ENCODE peak calls at places on chromosomes 4 and X, in nine cellular contexts. A is transverse colon; F is lower lobe of right lung; G is CD8-positive, alpha-beta memory T cell; B is fibroblast of lung; O is effector memory CD4-positive, alpha-beta T cell; Z is pancreas; X is lower leg skin; C is choroid plexus epithelial cell. K is an unnamed sample.

GRCh38 chr4:125314676-125315570 is at the start of gene FAT4:
- DNase-seq in A (peak), F (peak), G (no peak), B (peak), O (no peak), Z (peak), X (peak), C (peak), K (peak)

GRCh38 chr4:98046665-98047064 is 96.6 kb downstream of the STPG2 start:
- DNase-seq in A (no peak), F (no peak), G (no peak), B (no peak), O (no peak), Z (no peak), X (no peak), C (no peak), K (no peak)

GRCh38 chrX:18353931-18354368 is 538 bp downstream of the SCML2 start:
- DNase-seq in A (peak), F (no peak), G (no peak), B (no peak), O (no peak), Z (no peak), X (no peak), C (no peak), K (no peak)

GRCh38 chr4:146957252-146957651 is 11.6 kb upstream of the TTC29 start:
- DNase-seq in A (no peak), F (no peak), G (no peak), B (peak), O (no peak), Z (no peak), X (no peak), C (peak), K (no peak)

GRCh38 chr4:793109-793861 is 32.6 kb downstream of the CPLX1 start:
- DNase-seq in A (no peak), F (peak), G (no peak), B (no peak), O (no peak), Z (no peak), X (no peak), C (no peak), K (no peak)

GRCh38 chr4:165199286-165199685 is 8.1 kb upstream of the KLHL2 start:
- DNase-seq in A (no peak), F (no peak), G (no peak), B (peak), O (no peak), Z (no peak), X (no peak), C (no peak), K (no peak)

GRCh38 chr4:10461091-10461849 is 4.0 kb upstream of the ZNF518B start:
- DNase-seq in A (peak), F (peak), G (peak), B (peak), O (peak), Z (peak), X (no peak), C (peak), K (no peak)

GRCh38 chr4:169849456-169849855 is 91.7 kb upstream of the HPF1 start:
- DNase-seq in A (no peak), F (no peak), G (no peak), B (no peak), O (no peak), Z (no peak), X (no peak), C (no peak), K (no peak)

GRCh38 chr4:22999419-22999818 is 306.7 kb downstream of the GBA3 start:
- DNase-seq in A (no peak), F (no peak), G (no peak), B (peak), O (no peak), Z (no peak), X (no peak), C (no peak), K (no peak)

GRCh38 chr4:96736352-96736889 is 896.5 kb downstream of the PDHA2 start:
- DNase-seq in A (no peak), F (no peak), G (no peak), B (peak), O (no peak), Z (no peak), X (no peak), C (peak), K (no peak)

GRCh38 chr4:87220094-87220831 is at the start of gene KLHL8:
- DNase-seq in A (peak), F (peak), G (peak), B (peak), O (peak), Z (peak), X (peak), C (peak), K (peak)

GRCh38 chr4:17013382-17014006 is 115.0 kb upstream of the LDB2 start:
- DNase-seq in A (no peak), F (no peak), G (no peak), B (peak), O (no peak), Z (no peak), X (no peak), C (peak), K (no peak)

GRCh38 chrX:82711432-82711831 is 796.7 kb upstream of the POU3F4 start:
- DNase-seq in A (no peak), F (no peak), G (no peak), B (peak), O (no peak), Z (no peak), X (no peak), C (no peak), K (no peak)

GRCh38 chr4:47642985-47643745 is 158.1 kb downstream of the ATP10D start:
- DNase-seq in A (no peak), F (no peak), G (no peak), B (peak), O (no peak), Z (no peak), X (no peak), C (peak), K (no peak)

GRCh38 chr4:126465341-126465740 is 1150.6 kb downstream of the FAT4 start:
- DNase-seq in A (no peak), F (no peak), G (no peak), B (no peak), O (no peak), Z (no peak), X (no peak), C (peak), K (no peak)

GRCh38 chr4:79178770-79179169 is 147.1 kb downstream of the NAA11 start:
- DNase-seq in A (peak), F (no peak), G (no peak), B (peak), O (no peak), Z (no peak), X (peak), C (peak), K (no peak)

GRCh38 chr4:121339824-121340223 is 41.0 kb downstream of the QRFPR start:
- DNase-seq in A (no peak), F (no peak), G (no peak), B (no peak), O (no peak), Z (no peak), X (no peak), C (no peak), K (no peak)

GRCh38 chr4:109921384-109921808 is 8.7 kb downstream of the EGF start:
- DNase-seq in A (no peak), F (no peak), G (no peak), B (peak), O (no peak), Z (no peak), X (no peak), C (peak), K (no peak)

GRCh38 chr4:84673475-84674230 is 90.7 kb downstream of the CDS1 start:
- DNase-seq in A (no peak), F (no peak), G (no peak), B (peak), O (no peak), Z (no peak), X (no peak), C (peak), K (no peak)

GRCh38 chr4:161496-162284 is 37.4 kb downstream of the ZNF718 start:
- DNase-seq in A (no peak), F (no peak), G (no peak), B (no peak), O (no peak), Z (no peak), X (no peak), C (peak), K (no peak)

GRCh38 chrX:154348114-154348531 is 26.3 kb downstream of the FLNA start:
- DNase-seq in A (no peak), F (peak), G (peak), B (no peak), O (no peak), Z (no peak), X (no peak), C (no peak), K (no peak)

GRCh38 chr4:123976285-123976684 is 579.7 kb downstream of the SPRY1 start:
- DNase-seq in A (no peak), F (no peak), G (no peak), B (peak), O (no peak), Z (no peak), X (no peak), C (peak), K (no peak)

GRCh38 chr4:48912349-48912748 is 5.8 kb upstream of the OCIAD2 start:
- DNase-seq in A (no peak), F (no peak), G (no peak), B (no peak), O (no peak), Z (no peak), X (no peak), C (no peak), K (no peak)

GRCh38 chrX:67555578-67556203 is 11.9 kb downstream of the AR start:
- DNase-seq in A (peak), F (peak), G (no peak), B (peak), O (no peak), Z (no peak), X (no peak), C (peak), K (no peak)

GRCh38 chrX:2712890-2713860 is 22.1 kb downstream of the CD99 start:
- DNase-seq in A (no peak), F (no peak), G (no peak), B (no peak), O (no peak), Z (no peak), X (no peak), C (no peak), K (no peak)

GRCh38 chr4:28973591-28974350 is 1746.4 kb upstream of the PCDH7 start:
- DNase-seq in A (no peak), F (no peak), G (no peak), B (peak), O (no peak), Z (no peak), X (no peak), C (peak), K (no peak)

GRCh38 chr4:127606823-127607222 is 25.9 kb upstream of the INTU start:
- DNase-seq in A (no peak), F (no peak), G (no peak), B (peak), O (no peak), Z (no peak), X (no peak), C (peak), K (no peak)

GRCh38 chr4:125105561-125105960 is 209.2 kb upstream of the FAT4 start:
- DNase-seq in A (no peak), F (no peak), G (no peak), B (peak), O (no peak), Z (no peak), X (no peak), C (peak), K (no peak)

GRCh38 chr4:128553665-128554515 is 255.6 kb upstream of the JADE1 start:
- DNase-seq in A (no peak), F (no peak), G (no peak), B (peak), O (no peak), Z (no peak), X (no peak), C (peak), K (no peak)

GRCh38 chr4:85147481-85148076 is 181.1 kb upstream of the WDFY3 start:
- DNase-seq in A (peak), F (peak), G (no peak), B (peak), O (no peak), Z (peak), X (peak), C (peak), K (peak)

GRCh38 chrX:50470103-50471031 is at the start of gene DGKK:
- DNase-seq in A (no peak), F (no peak), G (no peak), B (no peak), O (no peak), Z (no peak), X (no peak), C (no peak), K (no peak)

GRCh38 chrX:13876652-13877051 is 59.8 kb upstream of the GPM6B start:
- DNase-seq in A (no peak), F (no peak), G (no peak), B (peak), O (no peak), Z (no peak), X (no peak), C (no peak), K (no peak)

GRCh38 chr4:13201241-13201640 is 282.9 kb downstream of the RAB28 start:
- DNase-seq in A (no peak), F (no peak), G (no peak), B (peak), O (no peak), Z (no peak), X (no peak), C (no peak), K (no peak)

GRCh38 chrX:3066555-3066954 is 25.3 kb downstream of the ARSF start:
- DNase-seq in A (no peak), F (no peak), G (no peak), B (peak), O (no peak), Z (peak), X (peak), C (peak), K (no peak)

GRCh38 chrX:3250946-3251345 is 95.5 kb downstream of the MXRA5 start:
- DNase-seq in A (no peak), F (no peak), G (no peak), B (peak), O (no peak), Z (no peak), X (no peak), C (no peak), K (no peak)

GRCh38 chrX:103919336-103919682 is 43.1 kb upstream of the TMSB15B start:
- DNase-seq in A (peak), F (no peak), G (peak), B (peak), O (no peak), Z (no peak), X (no peak), C (peak), K (no peak)

GRCh38 chr4:53656421-53656981 is 65.2 kb upstream of the LNX1 start:
- DNase-seq in A (no peak), F (no peak), G (no peak), B (no peak), O (no peak), Z (no peak), X (peak), C (peak), K (no peak)

GRCh38 chr4:106809083-106809482 is 227.0 kb downstream of the DKK2 start:
- DNase-seq in A (no peak), F (no peak), G (no peak), B (peak), O (no peak), Z (no peak), X (no peak), C (peak), K (no peak)

GRCh38 chr4:72031868-72032619 is at the start of gene NPFFR2:
- DNase-seq in A (no peak), F (peak), G (no peak), B (peak), O (no peak), Z (peak), X (no peak), C (no peak), K (no peak)

GRCh38 chrX:130108647-130109428 is 1.5 kb downstream of the ELF4 start:
- DNase-seq in A (peak), F (peak), G (peak), B (no peak), O (no peak), Z (no peak), X (no peak), C (no peak), K (no peak)

GRCh38 chrX:47587906-47588735 is 5.9 kb downstream of the TIMP1 start:
- DNase-seq in A (no peak), F (no peak), G (no peak), B (no peak), O (no peak), Z (no peak), X (no peak), C (no peak), K (peak)

GRCh38 chrX:47584714-47585113 is 2.5 kb downstream of the TIMP1 start:
- DNase-seq in A (no peak), F (no peak), G (no peak), B (no peak), O (no peak), Z (no peak), X (no peak), C (no peak), K (no peak)

GRCh38 chrX:47587091-47587891 is 5.1 kb downstream of the TIMP1 start:
- DNase-seq in A (no peak), F (no peak), G (no peak), B (no peak), O (no peak), Z (no peak), X (no peak), C (no peak), K (no peak)

GRCh38 chrX:47585273-47585672 is 3.0 kb downstream of the TIMP1 start:
- DNase-seq in A (no peak), F (no peak), G (no peak), B (no peak), O (no peak), Z (no peak), X (no peak), C (no peak), K (peak)

DNA sequence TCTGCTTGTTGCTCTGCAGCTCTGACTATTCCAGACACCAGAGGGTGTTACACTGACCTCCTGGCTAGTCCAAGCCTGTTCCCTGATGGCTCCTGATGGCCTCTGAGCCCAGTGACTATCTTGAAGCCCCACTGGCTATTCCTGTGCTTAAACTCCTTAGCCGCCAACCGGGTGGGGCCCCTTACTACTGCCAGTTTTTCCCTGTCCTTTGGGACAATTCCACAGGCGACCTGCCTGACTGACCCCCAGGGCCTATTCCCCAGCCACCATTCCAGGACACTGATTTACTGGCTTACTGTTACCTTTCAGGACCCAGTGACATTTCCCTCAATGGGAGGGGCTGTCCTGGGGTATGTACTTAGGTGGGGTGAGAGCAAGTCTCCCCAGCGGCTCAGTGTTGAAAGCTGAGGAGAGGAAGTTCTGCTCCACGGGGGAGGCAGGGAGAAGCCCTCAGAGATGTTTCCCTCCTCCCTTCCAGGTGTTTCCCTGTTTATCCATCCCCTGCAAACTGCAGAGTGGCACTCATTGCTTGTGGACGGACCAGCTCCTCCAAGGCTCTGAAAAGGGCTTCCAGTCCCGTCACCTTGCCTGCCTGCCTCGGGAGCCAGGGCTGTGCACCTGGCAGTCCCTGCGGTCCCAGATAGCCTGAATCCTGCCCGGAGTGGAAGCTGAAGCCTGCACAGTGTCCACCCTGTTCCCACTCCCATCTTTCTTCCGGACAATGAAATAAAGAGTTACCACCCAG is 4.0 kb downstream of the TIMP1 start:
- DNase-seq in A (no peak), F (no peak), G (no peak), B (no peak), O (no peak), Z (no peak), X (no peak), C (no peak), K (peak)
- H3K4me3 ChIP-seq in A (no peak), F (no peak), G (no peak), B (no peak), O (no peak), Z (no peak), X (no peak), C (peak), K (no peak)

GRCh38 chr4:30719363-30720020 is 677 bp upstream of the PCDH7 start:
- DNase-seq in A (peak), F (no peak), G (no peak), B (peak), O (no peak), Z (peak), X (peak), C (peak), K (no peak)

GRCh38 chr4:30718889-30719252 is 1.3 kb upstream of the PCDH7 start:
- DNase-seq in A (no peak), F (no peak), G (no peak), B (peak), O (no peak), Z (no peak), X (no peak), C (peak), K (no peak)

GRCh38 chr4:30716671-30717207 is 3.4 kb upstream of the PCDH7 start:
- DNase-seq in A (no peak), F (no peak), G (no peak), B (peak), O (no peak), Z (no peak), X (no peak), C (peak), K (no peak)

GRCh38 chr4:30717208-30718020 is 2.8 kb upstream of the PCDH7 start:
- DNase-seq in A (peak), F (peak), G (no peak), B (peak), O (no peak), Z (peak), X (no peak), C (peak), K (no peak)

GRCh38 chr4:30718021-30718888 is 1.9 kb upstream of the PCDH7 start:
- DNase-seq in A (peak), F (no peak), G (no peak), B (peak), O (no peak), Z (peak), X (no peak), C (peak), K (no peak)
- H3K4me3 ChIP-seq in A (peak), F (peak), G (no peak), B (peak), O (no peak), Z (no peak), X (peak), C (peak), K (peak)

GRCh38 chr4:20253799-20254409 is 2.2 kb downstream of the SLIT2 start:
- DNase-seq in A (peak), F (peak), G (peak), B (peak), O (no peak), Z (no peak), X (no peak), C (peak), K (no peak)

GRCh38 chr4:20253272-20253798 is 1.6 kb downstream of the SLIT2 start:
- DNase-seq in A (no peak), F (no peak), G (no peak), B (peak), O (no peak), Z (no peak), X (no peak), C (peak), K (no peak)

GRCh38 chr4:20255251-20255586 is 3.5 kb downstream of the SLIT2 start:
- DNase-seq in A (no peak), F (no peak), G (no peak), B (no peak), O (no peak), Z (no peak), X (no peak), C (no peak), K (no peak)

GRCh38 chr4:20255823-20256222 is 4.1 kb downstream of the SLIT2 start:
- DNase-seq in A (no peak), F (no peak), G (no peak), B (no peak), O (no peak), Z (no peak), X (no peak), C (peak), K (no peak)

GRCh38 chr4:20254517-20255250 is 3.0 kb downstream of the SLIT2 start:
- DNase-seq in A (no peak), F (peak), G (no peak), B (peak), O (no peak), Z (no peak), X (no peak), C (peak), K (no peak)
- H3K4me3 ChIP-seq in A (peak), F (peak), G (no peak), B (peak), O (no peak), Z (no peak), X (peak), C (peak), K (peak)

GRCh38 chrX:10160221-10160620 is 3.4 kb downstream of the CLCN4 start:
- DNase-seq in A (no peak), F (no peak), G (no peak), B (no peak), O (no peak), Z (no peak), X (no peak), C (no peak), K (no peak)
- H3K4me3 ChIP-seq in A (no peak), F (no peak), G (no peak), B (no peak), O (no peak), Z (no peak), X (no peak), C (no peak), K (no peak)

DNA sequence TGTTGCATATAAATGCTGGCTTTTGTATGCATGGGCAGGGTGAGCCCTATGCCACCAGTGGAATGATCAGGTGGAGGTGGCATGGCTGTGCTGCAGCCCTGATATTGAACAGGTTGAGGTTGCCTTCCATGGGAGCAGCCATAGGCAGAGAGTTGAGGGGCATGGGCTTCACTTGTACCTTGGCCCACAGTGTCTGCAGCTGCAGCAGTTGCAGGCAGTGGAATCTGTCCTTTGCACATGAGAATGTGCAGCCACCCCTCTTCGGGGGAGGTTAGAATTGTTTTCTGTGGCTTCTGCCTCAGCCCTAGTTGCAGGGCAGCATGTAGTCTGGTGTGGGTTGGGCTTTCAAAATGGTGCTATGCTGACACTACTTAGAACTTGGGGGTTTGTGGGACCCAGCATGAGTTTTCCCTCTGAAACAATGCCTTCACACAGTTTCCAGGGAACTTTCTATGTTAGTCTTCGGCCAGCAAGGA is 25.4 kb upstream of the VSIG1 start:
- DNase-seq in A (no peak), F (no peak), G (no peak), B (no peak), O (no peak), Z (no peak), X (no peak), C (no peak), K (no peak)
- H3K4me3 ChIP-seq in A (no peak), F (no peak), G (peak), B (no peak), O (peak), Z (no peak), X (no peak), C (no peak), K (no peak)

K was measured in right atrium auricular region.